ENCODE peak calls at places on chromosomes 16 and 17, in six cellular contexts. T is H1, R is K562, E is SK-N-SH, B is GM12891, H is GM12878. J is an unnamed sample.

GRCh38 chr17:17144061-17144460 is 62.1 kb downstream of the PLD6 start:
- DNase-seq in T (no peak), R (no peak), E (no peak), H (no peak), B (no peak), J (no peak)

GRCh38 chr17:27376637-27377547 is 79.4 kb upstream of the KSR1 start:
- DNase-seq in T (no peak), H (no peak), R (no peak), E (no peak), B (no peak), J (no peak)

GRCh38 chr16:66569131-66569530 is 2.9 kb downstream of the CMTM1 start:
- DNase-seq in B (no peak), E (no peak), H (no peak), T (no peak), R (no peak), J (no peak)

GRCh38 chr17:48738424-48738802 is 9.9 kb upstream of the HOXB13 start:
- DNase-seq in R (no peak), B (no peak), H (no peak), T (no peak), E (no peak), J (no peak)

GRCh38 chr16:73171380-73171779 is 123.5 kb upstream of the ZFHX3 start:
- DNase-seq in H (no peak), R (no peak), E (peak), B (no peak), T (no peak), J (no peak)

GRCh38 chr17:50117202-50118040 is 12.5 kb downstream of the SAMD14 start:
- DNase-seq in B (peak), R (peak), H (no peak), T (peak), E (no peak), J (peak)

GRCh38 chr17:28475151-28475900 is 1.9 kb downstream of the SLC13A2 start:
- DNase-seq in E (no peak), H (no peak), T (no peak), B (no peak), R (no peak), J (no peak)

GRCh38 chr17:30530346-30531025 is 53.3 kb downstream of the GOSR1 start:
- DNase-seq in E (no peak), T (no peak), H (no peak), R (no peak), B (no peak), J (no peak)

GRCh38 chr16:73037331-73037745 is 10.6 kb downstream of the ZFHX3 start:
- DNase-seq in B (no peak), T (no peak), R (peak), H (no peak), E (peak), J (no peak)

GRCh38 chr17:82900741-82901140 is 60.9 kb upstream of the ZNF750 start:
- DNase-seq in R (no peak), H (no peak), T (no peak), E (no peak), B (no peak), J (no peak)

GRCh38 chr16:65214196-65214595 is 92.3 kb upstream of the CDH11 start:
- DNase-seq in R (no peak), H (no peak), E (no peak), T (no peak), B (no peak), J (no peak)

GRCh38 chr17:63589646-63590045 is 11.0 kb upstream of the TACO1 start:
- DNase-seq in H (no peak), B (no peak), E (no peak), T (no peak), R (no peak), J (no peak)

GRCh38 chr17:35214631-35215273 is 20.6 kb upstream of the SLC35G3 start:
- DNase-seq in B (no peak), R (no peak), E (no peak), T (no peak), H (peak), J (no peak)

GRCh38 chr17:28758411-28759121 is 14.8 kb downstream of the TRAF4 start:
- DNase-seq in E (no peak), H (no peak), B (no peak), T (no peak), R (no peak), J (no peak)

GRCh38 chr17:65228734-65229390 is 91.7 kb downstream of the RGS9 start:
- DNase-seq in R (peak), H (peak), T (no peak), B (peak), E (peak), J (peak)

GRCh38 chr17:422196-422930 is 69.8 kb upstream of the RPH3AL start:
- DNase-seq in B (no peak), H (no peak), E (no peak), R (no peak), T (no peak), J (no peak)

GRCh38 chr17:73105448-73105847 is 13.0 kb upstream of the SLC39A11 start:
- DNase-seq in H (no peak), B (no peak), R (no peak), T (no peak), E (no peak), J (no peak)

GRCh38 chr17:21351366-21352065 is 24.6 kb upstream of the KCNJ12 start:
- DNase-seq in E (no peak), B (no peak), H (no peak), T (no peak), R (no peak), J (no peak)

GRCh38 chr17:73430165-73430680 is 118.4 kb upstream of the CDC42EP4 start:
- DNase-seq in E (no peak), H (no peak), B (no peak), T (no peak), R (no peak), J (no peak)

GRCh38 chr16:10839271-10839661 is 20.7 kb upstream of the TVP23A start:
- DNase-seq in T (no peak), H (no peak), R (no peak), B (no peak), E (no peak), J (no peak)

GRCh38 chr17:48995871-48996695 is 1.1 kb upstream of the IGF2BP1 start:
- DNase-seq in B (no peak), T (peak), H (no peak), R (peak), E (peak), J (no peak)

GRCh38 chr17:77555741-77556291 is 402.7 kb upstream of the TNRC6C start:
- DNase-seq in R (no peak), H (no peak), E (peak), T (no peak), B (no peak), J (no peak)

GRCh38 chr16:57623251-57624043 is 5.0 kb upstream of the ADGRG1 start:
- DNase-seq in T (peak), H (no peak), B (no peak), E (no peak), R (peak), J (no peak)

GRCh38 chr17:15493031-15493750 is 25.8 kb upstream of the CDRT4 start:
- DNase-seq in E (no peak), T (peak), B (no peak), H (no peak), R (no peak), J (no peak)

GRCh38 chr17:60393840-60394529 is 2.1 kb upstream of the USP32 start:
- DNase-seq in H (no peak), T (no peak), E (no peak), B (no peak), R (no peak), J (no peak)

GRCh38 chr17:75616521-75617122 is 16.6 kb upstream of the SMIM5 start:
- DNase-seq in T (no peak), H (no peak), R (no peak), E (no peak), B (no peak), J (no peak)

GRCh38 chr16:67900156-67900555 is 7.1 kb downstream of the PSKH1 start:
- DNase-seq in T (no peak), H (no peak), B (no peak), E (no peak), R (no peak), J (no peak)

GRCh38 chr16:85329059-85329812 is 217.0 kb upstream of the CIBAR2 start:
- DNase-seq in H (no peak), R (peak), T (no peak), E (peak), B (no peak), J (no peak)

GRCh38 chr16:85326794-85327181 is 214.5 kb upstream of the CIBAR2 start:
- DNase-seq in H (no peak), R (no peak), E (no peak), T (no peak), B (no peak), J (no peak)

GRCh38 chr16:85326113-85326793 is 214.0 kb upstream of the CIBAR2 start:
- DNase-seq in B (no peak), R (no peak), H (no peak), E (no peak), T (no peak), J (no peak)

GRCh38 chr16:85328665-85329058 is 216.4 kb upstream of the CIBAR2 start:
- DNase-seq in T (peak), H (no peak), R (peak), E (no peak), B (no peak), J (no peak)

DNA sequence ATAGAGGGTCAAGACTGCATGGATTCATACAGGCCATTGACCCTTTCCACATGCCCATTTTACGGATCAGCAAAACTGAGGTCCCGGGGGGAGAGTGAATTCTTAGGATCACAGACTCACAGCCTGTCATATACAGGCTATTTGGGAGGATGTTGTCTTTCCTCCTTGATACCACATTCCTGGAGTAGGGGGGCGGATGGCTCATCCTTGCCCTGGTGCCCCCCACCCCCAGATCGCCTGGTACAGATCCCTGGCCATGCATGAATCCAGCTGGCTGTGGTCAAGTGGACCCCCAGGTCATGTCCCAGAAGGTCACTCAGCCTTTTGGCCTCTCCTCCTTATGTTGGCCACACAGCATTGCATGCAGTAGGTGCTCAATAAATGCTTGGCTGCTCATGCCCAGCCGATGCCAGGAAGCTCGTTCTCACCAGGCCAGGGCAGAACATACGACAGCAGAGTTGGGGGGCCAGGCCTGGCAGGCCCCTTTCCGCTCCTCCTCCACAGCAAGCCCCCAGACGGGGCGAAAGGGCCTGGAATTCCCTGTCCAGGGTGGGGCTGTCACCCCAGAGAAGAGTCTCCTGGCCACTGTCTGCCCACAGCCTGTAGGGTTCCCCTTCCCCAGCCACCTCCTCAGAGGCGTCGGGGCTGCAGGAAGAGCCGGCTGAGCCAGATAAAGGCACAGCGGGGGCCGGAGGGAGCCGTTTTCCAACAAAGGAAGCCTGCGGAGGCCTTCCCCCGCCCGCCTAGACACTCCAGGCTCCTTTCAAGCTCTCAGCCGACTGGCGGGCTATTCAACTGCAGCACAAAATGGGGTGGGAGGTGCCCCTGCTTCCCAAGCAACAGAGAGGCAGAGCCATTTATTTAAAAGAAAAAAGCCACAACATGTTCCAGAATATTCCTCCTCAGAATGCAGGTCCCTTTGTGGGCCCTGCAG is 215.7 kb upstream of the CIBAR2 start:
- DNase-seq in R (peak), B (no peak), T (peak), H (no peak), E (no peak), J (no peak)
- TF ChIP-seq TAF1 in R (no peak), B (no peak), T (peak), H (no peak), E (no peak), J (no peak)

GRCh38 chr16:78473031-78473699 is 373.7 kb downstream of the WWOX start:
- DNase-seq in B (no peak), E (no peak), R (no peak), H (no peak), T (no peak), J (no peak)
- TF ChIP-seq TAF1 in B (no peak), E (no peak), R (no peak), H (no peak), T (no peak), J (no peak)

DNA sequence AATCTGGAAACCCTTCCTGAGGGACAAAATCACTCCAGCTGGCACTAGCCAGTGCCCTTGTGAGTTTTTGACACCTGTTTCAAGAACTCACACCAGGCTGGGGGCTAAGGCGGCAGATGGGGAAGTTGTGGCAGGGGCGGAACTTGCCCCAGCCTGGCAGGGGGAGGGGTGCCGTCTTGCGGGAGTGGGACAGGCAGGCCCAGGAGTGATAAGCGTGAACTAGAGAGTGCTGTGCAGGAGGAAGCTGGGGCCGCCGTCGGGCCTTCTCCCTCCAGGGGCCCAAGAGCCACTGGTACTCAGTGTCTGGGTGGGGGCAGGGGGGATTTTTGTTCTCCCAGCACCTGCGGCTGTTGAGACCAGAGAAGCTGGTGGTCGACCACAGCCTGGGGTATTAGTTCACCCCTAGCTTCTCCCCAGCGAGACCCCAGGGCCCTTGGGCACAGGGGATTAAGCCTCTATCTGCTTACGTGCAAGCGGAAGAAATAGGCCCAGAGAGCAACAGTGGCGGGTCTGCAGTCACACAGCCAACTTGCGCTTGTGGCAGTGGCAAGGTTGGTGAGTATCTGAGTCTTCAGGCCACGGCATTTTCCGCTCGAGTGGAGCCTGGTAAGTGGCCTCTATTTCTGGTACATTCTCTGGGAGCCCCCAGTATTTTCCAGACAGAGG is 40.1 kb upstream of the PLCG2 start:
- DNase-seq in E (no peak), T (no peak), H (no peak), R (peak), B (no peak), J (no peak)
- TF ChIP-seq TAF1 in E (no peak), T (no peak), H (no peak), R (no peak), B (no peak), J (no peak)

GRCh38 chr16:51556694-51557327 is 405.7 kb upstream of the SALL1 start:
- DNase-seq in R (no peak), T (no peak), H (no peak), B (no peak), E (no peak), J (no peak)
- TF ChIP-seq TAF1 in R (no peak), T (no peak), H (no peak), B (no peak), E (no peak), J (no peak)

J was measured in GM12892.